ENCODE peak calls at places on chromosomes 4 and X, in seven cellular contexts. One of them, this sample, is unnamed.

GRCh38 chr4:37757121-37757520 is 69.4 kb upstream of the PGM2 start:
- DNase-seq in psoas muscle: no peak
- DNase-seq in lower leg skin: no peak
- DNase-seq in pancreas: no peak
- DNase-seq in fibroblast of lung: no peak
- DNase-seq in endodermal cell: no peak
- DNase-seq in heart right ventricle: no peak
- DNase-seq in this sample: no peak

GRCh38 chr4:164012396-164013027 is 518.0 kb downstream of the TMA16 start:
- DNase-seq in psoas muscle: no peak
- DNase-seq in lower leg skin: no peak
- DNase-seq in pancreas: no peak
- DNase-seq in heart right ventricle: no peak
- DNase-seq in fibroblast of lung: peak
- DNase-seq in endodermal cell: peak
- DNase-seq in this sample: no peak

GRCh38 chrX:122094611-122095010 is 1047.2 kb downstream of the GLUD2 start:
- DNase-seq in heart right ventricle: no peak
- DNase-seq in endodermal cell: no peak
- DNase-seq in lower leg skin: no peak
- DNase-seq in pancreas: no peak
- DNase-seq in fibroblast of lung: peak
- DNase-seq in psoas muscle: no peak
- DNase-seq in this sample: no peak

GRCh38 chr4:182795446-182796238 is 121.5 kb downstream of the DCTD start:
- DNase-seq in pancreas: no peak
- DNase-seq in fibroblast of lung: no peak
- DNase-seq in psoas muscle: no peak
- DNase-seq in lower leg skin: no peak
- DNase-seq in endodermal cell: no peak
- DNase-seq in heart right ventricle: no peak
- DNase-seq in this sample: no peak

GRCh38 chr4:139718358-139718757 is 52.7 kb downstream of the MGST2 start:
- DNase-seq in psoas muscle: no peak
- DNase-seq in fibroblast of lung: no peak
- DNase-seq in pancreas: no peak
- DNase-seq in endodermal cell: no peak
- DNase-seq in heart right ventricle: no peak
- DNase-seq in lower leg skin: no peak
- DNase-seq in this sample: no peak

GRCh38 chr4:82745173-82745842 is 53.3 kb downstream of the SCD5 start:
- DNase-seq in psoas muscle: no peak
- DNase-seq in heart right ventricle: no peak
- DNase-seq in lower leg skin: peak
- DNase-seq in endodermal cell: peak
- DNase-seq in pancreas: peak
- DNase-seq in fibroblast of lung: peak
- DNase-seq in this sample: peak

GRCh38 chr4:38832624-38833528 is 23.7 kb downstream of the TLR6 start:
- DNase-seq in endodermal cell: peak
- DNase-seq in psoas muscle: no peak
- DNase-seq in lower leg skin: no peak
- DNase-seq in pancreas: no peak
- DNase-seq in fibroblast of lung: no peak
- DNase-seq in heart right ventricle: no peak
- DNase-seq in this sample: no peak

GRCh38 chr4:6824071-6824470 is 41.5 kb downstream of the KIAA0232 start:
- DNase-seq in psoas muscle: no peak
- DNase-seq in lower leg skin: no peak
- DNase-seq in heart right ventricle: no peak
- DNase-seq in endodermal cell: no peak
- DNase-seq in pancreas: no peak
- DNase-seq in fibroblast of lung: peak
- DNase-seq in this sample: no peak

GRCh38 chr4:38983756-38984647 is 48.2 kb downstream of the TMEM156 start:
- DNase-seq in endodermal cell: no peak
- DNase-seq in psoas muscle: no peak
- DNase-seq in lower leg skin: no peak
- DNase-seq in pancreas: no peak
- DNase-seq in heart right ventricle: no peak
- DNase-seq in fibroblast of lung: peak
- DNase-seq in this sample: no peak

GRCh38 chrX:103220511-103221406 is 5.9 kb downstream of the BEX4 start:
- DNase-seq in fibroblast of lung: no peak
- DNase-seq in psoas muscle: no peak
- DNase-seq in heart right ventricle: no peak
- DNase-seq in pancreas: peak
- DNase-seq in lower leg skin: peak
- DNase-seq in endodermal cell: no peak
- DNase-seq in this sample: peak

GRCh38 chrX:129553619-129554288 is 13.7 kb downstream of the OCRL start:
- DNase-seq in pancreas: no peak
- DNase-seq in endodermal cell: no peak
- DNase-seq in fibroblast of lung: no peak
- DNase-seq in heart right ventricle: no peak
- DNase-seq in lower leg skin: no peak
- DNase-seq in psoas muscle: no peak
- DNase-seq in this sample: no peak

GRCh38 chrX:136629084-136629750 is 18.7 kb upstream of the CD40LG start:
- DNase-seq in pancreas: no peak
- DNase-seq in heart right ventricle: no peak
- DNase-seq in psoas muscle: no peak
- DNase-seq in lower leg skin: no peak
- DNase-seq in endodermal cell: no peak
- DNase-seq in fibroblast of lung: no peak
- DNase-seq in this sample: no peak

GRCh38 chr4:8267077-8267476 is 2.5 kb upstream of the HTRA3 start:
- DNase-seq in lower leg skin: no peak
- DNase-seq in fibroblast of lung: no peak
- DNase-seq in heart right ventricle: peak
- DNase-seq in psoas muscle: peak
- DNase-seq in pancreas: peak
- DNase-seq in endodermal cell: peak
- DNase-seq in this sample: peak

GRCh38 chrX:107894038-107894437 is 68.4 kb downstream of the MID2 start:
- DNase-seq in psoas muscle: no peak
- DNase-seq in pancreas: no peak
- DNase-seq in endodermal cell: peak
- DNase-seq in lower leg skin: no peak
- DNase-seq in heart right ventricle: no peak
- DNase-seq in fibroblast of lung: peak
- DNase-seq in this sample: no peak

DNA sequence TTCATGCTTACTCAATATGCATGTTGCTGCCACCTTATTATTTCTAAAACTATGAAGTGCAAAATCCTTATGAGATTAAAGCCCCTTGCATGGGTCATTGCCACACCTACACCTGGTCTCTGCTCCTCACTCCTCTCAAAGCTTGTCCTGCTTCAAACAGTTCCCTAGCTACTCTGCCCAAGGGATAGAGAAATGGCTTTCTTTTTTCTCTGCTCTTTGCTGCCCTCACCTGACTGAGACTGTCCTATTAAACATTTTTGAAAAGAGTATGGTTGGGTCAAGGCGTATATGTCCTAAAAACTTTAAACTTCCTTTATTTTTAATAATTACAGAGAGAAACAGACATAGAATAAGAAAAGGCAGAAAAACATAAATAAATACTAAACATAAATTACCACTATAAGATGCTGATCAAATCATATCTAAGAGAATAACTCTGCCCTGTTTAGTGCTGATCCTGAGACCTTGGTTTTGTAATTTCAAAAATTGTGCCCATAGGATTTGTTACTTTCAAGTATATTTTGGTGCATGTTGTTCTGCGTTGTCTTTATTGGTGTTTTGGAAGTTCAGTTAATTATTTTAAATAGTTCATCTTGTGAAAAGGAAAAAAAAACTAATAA is 704.9 kb upstream of the PABPC4L start:
- DNase-seq in lower leg skin: no peak
- DNase-seq in heart right ventricle: no peak
- DNase-seq in pancreas: no peak
- DNase-seq in psoas muscle: no peak
- DNase-seq in endodermal cell: peak
- DNase-seq in fibroblast of lung: peak
- DNase-seq in this sample: no peak
- TF ChIP-seq CTCF in lower leg skin: no peak
- TF ChIP-seq CTCF in heart right ventricle: peak
- TF ChIP-seq CTCF in pancreas: no peak
- TF ChIP-seq CTCF in psoas muscle: no peak
- TF ChIP-seq CTCF in endodermal cell: peak
- TF ChIP-seq CTCF in fibroblast of lung: peak
- TF ChIP-seq CTCF in this sample: no peak

GRCh38 chrX:120140293-120140981 is 18.0 kb upstream of the RHOXF2 start:
- DNase-seq in heart right ventricle: no peak
- DNase-seq in fibroblast of lung: no peak
- DNase-seq in psoas muscle: no peak
- DNase-seq in pancreas: peak
- DNase-seq in lower leg skin: no peak
- DNase-seq in endodermal cell: no peak
- DNase-seq in this sample: no peak
- H3K4me3 ChIP-seq in heart right ventricle: no peak
- H3K4me3 ChIP-seq in fibroblast of lung: no peak
- H3K4me3 ChIP-seq in psoas muscle: no peak
- H3K4me3 ChIP-seq in pancreas: no peak
- H3K4me3 ChIP-seq in lower leg skin: no peak
- H3K4me3 ChIP-seq in endodermal cell: no peak
- H3K4me3 ChIP-seq in this sample: no peak

DNA sequence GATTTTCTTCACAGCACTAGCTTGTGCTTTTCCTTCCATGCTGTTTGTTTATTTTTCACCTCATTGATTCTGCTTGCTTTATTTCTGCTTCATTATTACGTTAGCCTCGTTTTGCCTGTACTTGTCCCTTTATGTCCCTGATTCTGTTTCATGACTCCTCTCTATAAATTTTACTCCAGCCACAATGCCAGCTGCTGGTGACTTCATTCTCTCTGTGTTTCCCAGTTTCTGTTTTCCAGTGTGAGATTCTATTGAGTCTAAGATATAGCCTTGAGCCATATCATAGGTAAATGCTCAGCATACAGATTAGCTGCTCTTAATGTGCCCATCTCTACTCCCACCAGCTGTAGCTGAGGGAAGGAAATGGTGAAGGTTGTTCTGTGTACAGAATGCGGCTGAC is 19.3 kb downstream of the FAM47E start:
- DNase-seq in psoas muscle: no peak
- DNase-seq in heart right ventricle: no peak
- DNase-seq in pancreas: no peak
- DNase-seq in fibroblast of lung: no peak
- DNase-seq in endodermal cell: no peak
- DNase-seq in lower leg skin: no peak
- DNase-seq in this sample: no peak
- TF ChIP-seq CTCF in psoas muscle: no peak
- TF ChIP-seq CTCF in heart right ventricle: no peak
- TF ChIP-seq CTCF in pancreas: no peak
- TF ChIP-seq CTCF in fibroblast of lung: no peak
- TF ChIP-seq CTCF in endodermal cell: no peak
- TF ChIP-seq CTCF in lower leg skin: no peak
- TF ChIP-seq CTCF in this sample: no peak

DNA sequence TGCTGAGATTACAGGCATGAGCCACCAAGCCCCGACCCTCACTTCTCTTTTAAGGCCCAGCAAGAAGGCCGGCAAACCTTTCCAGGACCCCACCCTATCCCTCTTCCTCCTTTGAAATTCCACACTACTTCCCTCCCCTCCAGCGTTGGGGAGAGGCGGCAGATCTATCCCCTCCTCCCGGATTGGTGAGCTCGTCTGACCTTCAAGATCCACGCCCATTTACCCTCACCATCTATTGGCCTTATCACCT is 4.5 kb upstream of the PRICKLE3 start:
- DNase-seq in heart right ventricle: no peak
- DNase-seq in psoas muscle: no peak
- DNase-seq in pancreas: no peak
- DNase-seq in fibroblast of lung: no peak
- DNase-seq in lower leg skin: no peak
- DNase-seq in endodermal cell: no peak
- DNase-seq in this sample: no peak
- H3K4me3 ChIP-seq in heart right ventricle: peak
- H3K4me3 ChIP-seq in psoas muscle: peak
- H3K4me3 ChIP-seq in pancreas: no peak
- H3K4me3 ChIP-seq in fibroblast of lung: no peak
- H3K4me3 ChIP-seq in lower leg skin: no peak
- H3K4me3 ChIP-seq in endodermal cell: peak
- H3K4me3 ChIP-seq in this sample: no peak

This sample was measured in thyroid gland.